ENCODE peak calls at places on chromosomes 13 and 19, in five cellular contexts. G is A549, L is HepG2, Q is K562, E is GM12878. W is an unnamed sample.

GRCh38 chr19:38838208-38838985 is 6.8 kb upstream of the ECH1 start:
- DNase-seq in G (no peak), L (no peak), Q (no peak), E (no peak), W (no peak)

GRCh38 chr19:56642711-56643459 is at the start of gene SMIM17:
- DNase-seq in G (no peak), L (no peak), Q (no peak), E (no peak), W (no peak)

GRCh38 chr13:86282450-86282849 is 483.2 kb upstream of the SLITRK6 start:
- DNase-seq in G (no peak), L (no peak), Q (no peak), E (peak), W (no peak)

GRCh38 chr13:69108486-69108885 is 999.1 kb upstream of the ATXN8OS start:
- DNase-seq in G (no peak), L (no peak), Q (no peak), E (no peak), W (no peak)

GRCh38 chr19:19626516-19627441 is 1.2 kb downstream of the LPAR2 start:
- DNase-seq in G (no peak), L (no peak), Q (no peak), E (no peak), W (no peak)

GRCh38 chr19:53892981-53893325 is 11.0 kb downstream of the PRKCG start:
- DNase-seq in G (no peak), L (no peak), Q (peak), E (no peak), W (peak)

GRCh38 chr19:40612831-40613668 is 11.9 kb downstream of the LTBP4 start:
- DNase-seq in G (peak), L (no peak), Q (peak), E (no peak), W (peak)

GRCh38 chr19:55680339-55681130 is 5.5 kb downstream of the EPN1 start:
- DNase-seq in G (no peak), L (no peak), Q (no peak), E (no peak), W (no peak)

GRCh38 chr19:18776288-18776594 is 14.9 kb downstream of the COMP start:
- DNase-seq in G (no peak), L (no peak), Q (peak), E (no peak), W (no peak)

GRCh38 chr13:112140366-112140765 is 73.4 kb downstream of the SOX1 start:
- DNase-seq in G (no peak), L (no peak), Q (no peak), E (no peak), W (no peak)

DNA sequence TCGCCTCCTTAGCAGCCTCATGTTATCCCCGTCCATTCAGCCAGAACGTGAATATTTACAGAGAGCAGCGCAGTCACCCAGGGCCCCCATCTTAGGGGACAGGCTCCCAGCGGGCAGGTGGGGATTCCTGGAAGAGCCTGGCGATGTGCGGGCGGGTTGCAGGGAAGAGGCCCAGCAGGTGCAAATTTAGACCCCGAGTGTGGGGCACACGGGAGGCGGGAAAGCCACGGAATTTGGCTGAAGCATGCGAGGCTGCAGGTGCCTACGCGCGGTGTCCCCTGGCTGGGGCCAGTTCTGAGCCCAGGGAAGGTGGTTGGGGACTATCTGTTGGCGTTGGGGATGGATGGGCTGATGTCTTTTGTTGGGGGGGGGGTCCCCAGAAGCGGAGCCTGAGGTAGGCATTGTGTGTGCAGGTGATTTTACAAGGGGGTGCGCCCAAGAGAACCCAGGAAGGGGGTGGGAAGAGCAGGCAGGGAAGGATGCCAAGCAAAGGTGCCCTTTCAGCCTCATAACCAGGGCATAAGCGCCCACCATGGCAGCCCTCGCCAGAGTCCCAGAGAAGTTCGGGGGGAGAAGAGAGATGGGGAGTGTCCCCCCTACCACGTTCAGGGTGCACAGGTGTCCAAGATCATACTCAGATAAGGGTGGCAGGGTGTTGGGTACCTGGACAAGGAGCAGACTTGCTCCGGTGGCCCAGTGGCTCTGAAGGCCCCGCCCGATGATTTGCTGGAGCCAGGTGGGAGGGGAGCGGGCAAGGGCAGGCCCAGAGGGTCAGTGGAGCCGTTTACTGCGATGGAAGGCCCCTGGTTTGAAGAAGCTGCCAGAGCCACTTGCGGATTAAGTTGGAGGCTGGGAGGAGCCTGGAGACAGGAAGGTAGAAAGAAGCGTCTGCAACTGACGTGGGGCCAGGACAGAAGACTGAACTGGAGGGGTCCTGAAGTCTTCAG is 1.2 kb downstream of the TPGS1 start:
- DNase-seq in G (no peak), L (no peak), Q (no peak), E (no peak), W (no peak)
- TF ChIP-seq JUNB in G (no peak), L (no peak), Q (no peak), E (no peak), W (no peak)

GRCh38 chr19:31263317-31263716 is 85.9 kb downstream of the TSHZ3 start:
- DNase-seq in G (no peak), L (no peak), Q (no peak), E (no peak), W (no peak)
- TF ChIP-seq JUNB in G (no peak), L (no peak), Q (no peak), E (no peak), W (no peak)

DNA sequence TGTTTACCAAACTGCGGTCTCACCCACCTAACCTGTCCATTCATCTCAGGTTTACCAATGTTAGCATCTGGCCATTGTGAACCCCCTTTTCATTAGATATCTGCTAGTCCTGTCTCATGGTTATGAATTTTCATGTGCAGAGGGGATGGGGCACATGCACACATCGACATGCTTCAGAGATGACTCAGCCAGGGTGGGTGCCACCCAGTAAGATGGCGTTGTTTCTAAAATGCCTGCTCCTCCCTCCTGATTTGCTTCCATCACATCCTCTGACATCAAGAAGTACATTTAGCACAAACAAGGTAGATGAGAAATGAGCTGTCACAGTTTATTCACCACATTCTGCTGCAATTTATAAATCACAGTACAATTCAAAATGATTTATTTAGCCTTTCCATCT is 51.3 kb downstream of the GPALPP1 start:
- DNase-seq in G (no peak), L (no peak), Q (no peak), E (no peak), W (no peak)
- TF ChIP-seq JUNB in G (no peak), L (no peak), Q (no peak), E (no peak), W (no peak)

GRCh38 chr13:78428646-78429045 is 174.7 kb downstream of the POU4F1 start:
- DNase-seq in G (no peak), L (no peak), Q (no peak), E (no peak), W (no peak)
- TF ChIP-seq JUNB in G (no peak), L (no peak), Q (no peak), E (no peak), W (no peak)

W was measured in GM23338.